ENCODE peak calls at places on chromosomes 4 and X, in five cellular contexts. C is epithelial cell of esophagus, P is GM12865, D is lung, I is Peyer's patch. T is an unnamed sample.

GRCh38 chr4:56681158-56681848 is at the start of gene HOPX:
- DNase-seq in D (peak), I (peak), P (peak), C (peak), T (peak)

GRCh38 chr4:142567199-142567598 is 278.9 kb downstream of the INPP4B start:
- DNase-seq in I (peak), P (peak), D (no peak), C (peak), T (no peak)

GRCh38 chr4:76376534-76376933 is 44.4 kb downstream of the CCDC158 start:
- DNase-seq in C (no peak), I (no peak), P (no peak), D (no peak), T (no peak)

GRCh38 chrX:11781133-11781532 is 23.1 kb downstream of the MSL3 start:
- DNase-seq in D (no peak), I (no peak), C (no peak), P (no peak), T (no peak)

GRCh38 chrX:24153175-24153795 is 3.8 kb downstream of the ZFX start:
- DNase-seq in I (no peak), C (peak), D (no peak), P (peak), T (no peak)

GRCh38 chr4:38728651-38729141 is 54.1 kb downstream of the TLR10 start:
- DNase-seq in I (peak), D (peak), C (peak), P (no peak), T (no peak)

GRCh38 chr4:80422727-80423404 is 87.3 kb downstream of the CFAP299 start:
- DNase-seq in P (peak), I (no peak), D (no peak), C (no peak), T (peak)

GRCh38 chr4:1711055-1711905 is 839 bp downstream of the SLBP start:
- DNase-seq in C (peak), P (peak), D (peak), I (peak), T (peak)

GRCh38 chr4:62881210-62881609 is 1528.0 kb downstream of the TECRL start:
- DNase-seq in C (no peak), D (no peak), I (no peak), P (no peak), T (no peak)

GRCh38 chr4:127844605-127845116 is 36.0 kb upstream of the PLK4 start:
- DNase-seq in P (no peak), I (no peak), D (no peak), C (peak), T (no peak)

GRCh38 chr4:7787681-7788141 is 151.9 kb downstream of the AFAP1 start:
- DNase-seq in D (no peak), P (no peak), C (no peak), I (no peak), T (no peak)

GRCh38 chr4:125317526-125317880 is 2.7 kb downstream of the FAT4 start:
- DNase-seq in P (no peak), I (peak), D (no peak), C (peak), T (peak)

GRCh38 chr4:72568959-72569718 is at the start of gene ADAMTS3:
- DNase-seq in C (peak), D (peak), P (peak), I (peak), T (peak)

GRCh38 chr4:8727546-8728510 is 135.3 kb downstream of the CPZ start:
- DNase-seq in D (no peak), P (peak), I (peak), C (no peak), T (peak)

GRCh38 chr4:77576351-77576750 is 29.3 kb upstream of the CXCL13 start:
- DNase-seq in P (no peak), D (no peak), C (no peak), I (no peak), T (no peak)

GRCh38 chrX:47358387-47359065 is 11.9 kb upstream of the ZNF157 start:
- DNase-seq in I (no peak), P (peak), C (no peak), D (no peak), T (no peak)

GRCh38 chr4:89162987-89163386 is 51.7 kb downstream of the TIGD2 start:
- DNase-seq in I (no peak), C (no peak), P (no peak), D (no peak), T (no peak)

GRCh38 chr4:150244600-150244999 is 166.4 kb downstream of the DCLK2 start:
- DNase-seq in I (no peak), P (no peak), D (no peak), C (no peak), T (no peak)

GRCh38 chrX:108139303-108139702 is 47.7 kb downstream of the ATG4A start:
- DNase-seq in C (peak), I (no peak), D (no peak), P (peak), T (no peak)

GRCh38 chrX:140866446-140866845 is 135.9 kb upstream of the SPANXB1 start:
- DNase-seq in P (no peak), I (no peak), D (no peak), C (peak), T (no peak)

GRCh38 chr4:79851625-79852304 is 221.3 kb downstream of the ANTXR2 start:
- DNase-seq in P (no peak), D (no peak), C (no peak), I (no peak), T (no peak)

GRCh38 chr4:90027565-90027964 is 99.6 kb upstream of the CCSER1 start:
- DNase-seq in I (no peak), P (peak), D (no peak), C (no peak), T (peak)

GRCh38 chr4:8141935-8142334 is 16.7 kb downstream of the ABLIM2 start:
- DNase-seq in C (no peak), D (no peak), P (no peak), I (no peak), T (no peak)

GRCh38 chrX:123408856-123409737 is 225.0 kb downstream of the GRIA3 start:
- DNase-seq in C (no peak), I (no peak), P (peak), D (no peak), T (peak)

GRCh38 chr4:80134936-80135701 is 62.1 kb upstream of the ANTXR2 start:
- DNase-seq in I (no peak), C (peak), D (no peak), P (no peak), T (no peak)

GRCh38 chr4:165288639-165289428 is 38.6 kb upstream of the MSMO1 start:
- DNase-seq in P (no peak), I (no peak), D (no peak), C (peak), T (no peak)

GRCh38 chr4:157072002-157072401 is 3.9 kb upstream of the GLRB start:
- DNase-seq in I (no peak), D (no peak), C (peak), P (no peak), T (no peak)

GRCh38 chr4:149790172-149790907 is 25.3 kb downstream of the IQCM start:
- DNase-seq in I (no peak), C (peak), P (no peak), D (peak), T (no peak)

GRCh38 chr4:95548738-95549245 is at the start of gene UNC5C:
- DNase-seq in I (no peak), C (peak), P (peak), D (peak), T (no peak)

GRCh38 chr4:26015133-26015651 is 101.2 kb downstream of the SMIM20 start:
- DNase-seq in C (no peak), I (no peak), D (no peak), P (no peak), T (no peak)

GRCh38 chr4:1563241-1563640 is 120.9 kb downstream of the FAM53A start:
- DNase-seq in C (no peak), D (no peak), I (no peak), P (no peak), T (no peak)

GRCh38 chr4:5708171-5708828 is at the start of gene EVC2:
- DNase-seq in C (peak), P (no peak), I (peak), D (peak), T (peak)

GRCh38 chrX:16212436-16212835 is 45.2 kb downstream of the MAGEB17 start:
- DNase-seq in I (no peak), D (no peak), C (peak), P (peak), T (no peak)

DNA sequence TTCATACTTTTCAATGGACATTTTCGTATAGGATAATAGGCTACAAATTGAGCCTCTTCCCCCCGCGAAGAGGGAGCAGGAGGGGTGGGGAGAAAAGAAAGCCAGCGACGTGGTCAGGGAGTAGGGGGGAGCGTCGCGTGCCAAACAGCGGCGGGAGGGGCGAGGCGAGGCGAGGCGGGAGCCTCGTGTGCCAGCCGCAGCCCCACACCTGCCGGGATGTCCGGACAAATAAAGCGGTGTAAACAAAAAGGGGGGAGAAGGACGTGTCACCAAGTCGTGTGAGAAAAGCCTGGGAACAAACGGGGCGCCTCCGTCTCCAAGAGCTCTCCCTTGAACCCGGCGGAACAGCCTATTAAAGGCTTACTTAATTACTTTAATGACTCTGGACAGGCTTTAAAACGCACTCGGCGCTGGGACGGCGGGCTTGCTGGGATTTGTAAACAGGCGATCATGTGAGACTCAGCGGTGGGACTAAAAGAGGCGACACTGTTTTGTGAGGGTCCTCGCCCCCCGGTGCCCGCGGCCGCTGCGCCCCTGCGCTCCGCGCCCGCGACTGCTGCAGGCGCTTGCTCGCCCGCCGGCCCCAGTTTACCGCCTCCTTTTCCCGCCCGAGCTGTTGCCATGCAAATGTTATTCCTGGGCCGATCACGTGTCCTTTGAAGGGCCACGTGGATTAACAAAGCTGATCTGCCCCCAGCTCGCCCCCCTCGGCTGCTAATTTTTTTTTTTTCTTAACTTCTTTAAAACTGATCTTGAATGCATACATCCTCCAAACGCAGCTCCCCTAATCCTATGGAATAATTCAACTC is at the start of gene HELT:
- DNase-seq in P (no peak), C (no peak), I (no peak), D (no peak), T (no peak)
- H3K4me3 ChIP-seq in P (no peak), C (no peak), I (no peak), D (no peak), T (peak)

GRCh38 chrX:53438174-53438831 is 4.1 kb upstream of the HSD17B10 start:
- DNase-seq in P (no peak), I (no peak), D (no peak), C (no peak), T (no peak)

GRCh38 chrX:53438832-53439230 is 4.7 kb upstream of the HSD17B10 start:
- DNase-seq in P (no peak), C (no peak), D (no peak), I (no peak), T (no peak)

GRCh38 chrX:53440631-53441517 is 6.7 kb upstream of the HSD17B10 start:
- DNase-seq in D (peak), P (no peak), I (peak), C (peak), T (no peak)

GRCh38 chrX:53441531-53442321 is 7.6 kb upstream of the HSD17B10 start:
- DNase-seq in C (peak), I (peak), D (peak), P (peak), T (peak)

GRCh38 chrX:53440101-53440500 is 5.9 kb upstream of the HSD17B10 start:
- DNase-seq in P (no peak), D (no peak), C (no peak), I (no peak), T (no peak)
- H3K4me3 ChIP-seq in P (no peak), D (no peak), C (peak), I (peak), T (no peak)

GRCh38 chrX:1027680-1028079 is 184.8 kb downstream of the CRLF2 start:
- DNase-seq in I (no peak), D (no peak), C (no peak), P (no peak), T (no peak)

GRCh38 chrX:1025413-1025812 is 187.0 kb downstream of the CRLF2 start:
- DNase-seq in P (no peak), C (no peak), D (no peak), I (no peak), T (no peak)

GRCh38 chrX:1027133-1027532 is 185.3 kb downstream of the CRLF2 start:
- DNase-seq in C (no peak), P (peak), I (no peak), D (no peak), T (peak)

GRCh38 chrX:1029494-1029893 is 183.0 kb downstream of the CRLF2 start:
- DNase-seq in C (no peak), P (no peak), D (no peak), I (no peak), T (no peak)

DNA sequence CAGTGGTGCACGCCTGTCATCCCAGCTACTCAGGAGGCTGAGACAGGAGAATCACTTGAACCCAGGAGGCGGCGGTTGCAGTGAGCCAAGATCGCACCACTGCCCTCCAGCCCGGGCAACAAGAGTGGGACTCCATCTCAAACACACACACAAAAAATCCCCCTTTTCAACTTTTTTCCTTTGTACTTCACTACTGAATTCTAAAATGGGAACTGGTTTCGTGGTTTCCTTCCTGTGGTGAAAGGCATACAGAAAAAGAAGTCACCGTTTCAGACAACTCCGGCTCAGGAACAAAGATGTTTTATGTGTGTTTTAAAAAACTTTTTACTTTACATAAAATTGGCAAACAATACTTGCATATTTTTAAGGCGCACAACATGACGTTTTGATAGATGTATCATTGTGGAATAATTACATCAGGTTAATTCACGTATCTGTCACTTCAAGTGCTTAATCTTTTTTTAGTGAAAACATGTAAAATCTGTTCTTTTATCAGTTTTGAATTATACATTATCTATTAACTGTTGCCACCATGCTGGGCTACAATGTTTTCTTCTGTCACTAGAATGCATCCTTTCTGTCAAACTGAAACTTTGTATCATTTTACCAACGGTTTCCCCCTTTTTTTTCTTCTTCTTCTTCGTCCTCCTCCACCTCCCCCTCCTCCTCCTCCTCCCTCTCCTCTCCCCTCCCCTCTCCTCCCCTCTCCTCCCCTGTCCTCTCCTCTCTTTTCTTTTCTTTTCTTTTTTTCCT is 186.0 kb downstream of the CRLF2 start:
- DNase-seq in C (no peak), P (peak), D (no peak), I (no peak), T (peak)
- H3K4me3 ChIP-seq in C (no peak), P (peak), D (no peak), I (no peak), T (peak)

GRCh38 chrX:10156199-10157031 is at the start of gene CLCN4:
- DNase-seq in I (no peak), D (peak), P (peak), C (peak), T (no peak)
- H3K4me3 ChIP-seq in I (peak), D (no peak), P (no peak), C (peak), T (peak)

GRCh38 chr4:163164110-163164509 is 2.6 kb downstream of the NAF1 start:
- DNase-seq in C (no peak), P (no peak), I (no peak), D (no peak), T (no peak)
- H3K4me3 ChIP-seq in C (no peak), P (no peak), I (no peak), D (no peak), T (no peak)

DNA sequence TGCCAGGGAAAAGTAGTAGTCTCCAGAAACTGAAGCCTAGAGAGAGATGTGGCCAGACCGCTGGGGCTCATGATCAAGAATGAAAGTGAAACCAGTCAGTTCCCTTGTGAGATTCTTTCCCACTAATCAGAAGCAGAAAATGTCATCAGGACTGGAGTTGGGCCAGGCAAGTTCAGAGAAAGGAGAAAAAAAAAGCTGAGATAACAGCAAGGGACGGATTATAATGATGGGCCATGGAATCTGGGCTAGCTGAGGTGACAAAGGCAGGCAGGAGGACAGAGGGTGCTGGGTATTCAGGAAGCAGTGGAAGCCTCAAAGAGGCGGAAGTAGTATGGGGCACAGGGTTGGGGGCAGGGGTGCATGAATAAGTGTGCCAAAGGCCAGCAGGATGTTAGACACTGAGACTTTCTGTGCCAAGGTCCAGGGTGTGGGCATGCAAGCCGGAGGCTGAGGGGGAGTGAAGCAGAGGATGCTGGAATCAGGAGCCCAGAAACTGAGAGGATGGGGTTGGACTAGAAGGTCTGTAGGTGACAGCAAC is 2.5 kb downstream of the CXorf38 start:
- DNase-seq in D (peak), P (peak), I (peak), C (peak), T (peak)
- H3K4me3 ChIP-seq in D (peak), P (peak), I (peak), C (peak), T (peak)